ENCODE peak calls at places on chromosomes 11 and 22, in five cellular contexts. P is HepG2, B is GM12878, S is K562, W is GM23338. V is an unnamed sample.

GRCh38 chr22:39266398-39267030 is 21.7 kb upstream of the PDGFB start:
- DNase-seq in P (peak; percentile 76), B (peak; percentile 96), S (peak; percentile 39), W (no peak), V (no peak)

GRCh38 chr11:117314840-117315239 is 1.2 kb downstream of the BACE1 start:
- DNase-seq in P (no peak), B (no peak), S (no peak), W (peak; percentile 36), V (no peak)

GRCh38 chr11:58963551-58964075 is 24.3 kb downstream of the GLYATL1 start:
- DNase-seq in P (no peak), B (no peak), S (peak; percentile 30), W (peak; percentile 97), V (peak; percentile 53)

GRCh38 chr11:35214792-35215193 is 75.8 kb downstream of the CD44 start:
- DNase-seq in P (no peak), B (no peak), S (no peak), W (peak; percentile 81), V (peak; percentile 46)

GRCh38 chr22:47631571-47632102 is 869.2 kb downstream of the TBC1D22A start:
- DNase-seq in P (no peak), B (no peak), S (peak; percentile 89), W (no peak), V (no peak)

GRCh38 chr22:49712195-49712791 is 115.4 kb downstream of the BRD1 start:
- DNase-seq in P (no peak), B (no peak), S (peak; percentile 48), W (no peak), V (no peak)

GRCh38 chr11:28417601-28418323 is 309.6 kb downstream of the METTL15 start:
- DNase-seq in P (no peak), B (no peak), S (no peak), W (no peak), V (no peak)

GRCh38 chr11:27349919-27350318 is 13.1 kb downstream of the CCDC34 start:
- DNase-seq in P (peak; percentile 61), B (no peak), S (no peak), W (no peak), V (no peak)

GRCh38 chr22:33380789-33381530 is 322.8 kb upstream of the SYN3 start:
- DNase-seq in P (no peak), B (peak; percentile 11), S (no peak), W (no peak), V (peak; percentile 6)

GRCh38 chr11:57471496-57471895 is 11.2 kb downstream of the RTN4RL2 start:
- DNase-seq in P (no peak), B (no peak), S (no peak), W (no peak), V (no peak)

GRCh38 chr11:75481602-75482309 is 44.0 kb downstream of the GDPD5 start:
- DNase-seq in P (no peak), B (no peak), S (peak; percentile 41), W (no peak), V (no peak)

GRCh38 chr11:208177-208916 is 839 bp downstream of the RIC8A start:
- DNase-seq in P (peak; percentile 55), B (no peak), S (peak; percentile 91), W (peak; percentile 90), V (peak; percentile 73)

GRCh38 chr22:35835998-35836691 is 118.5 kb downstream of the APOL5 start:
- DNase-seq in P (peak; percentile 71), B (no peak), S (peak; percentile 16), W (peak; percentile 84), V (peak; percentile 75)

GRCh38 chr11:16773981-16774710 is 35.7 kb downstream of the C11orf58 start:
- DNase-seq in P (no peak), B (no peak), S (no peak), W (no peak), V (no peak)

GRCh38 chr22:46262449-46263207 is 515 bp downstream of the PKDREJ start:
- DNase-seq in P (no peak), B (no peak), S (no peak), W (peak; percentile 91), V (no peak)

GRCh38 chr22:46052331-46052771 is 75.4 kb upstream of the WNT7B start:
- DNase-seq in P (no peak), B (no peak), S (no peak), W (no peak), V (no peak)

GRCh38 chr11:76747428-76747979 is 35.7 kb upstream of the TSKU start:
- DNase-seq in P (no peak), B (no peak), S (peak; percentile 67), W (no peak), V (no peak)

GRCh38 chr22:47129902-47130301 is 367.5 kb downstream of the TBC1D22A start:
- DNase-seq in P (no peak), B (no peak), S (peak; percentile 76), W (no peak), V (no peak)

GRCh38 chr11:11667056-11667455 is 45.3 kb upstream of the GALNT18 start:
- DNase-seq in P (no peak), B (no peak), S (peak; percentile 8), W (no peak), V (no peak)

GRCh38 chr11:36077886-36078685 is 134.2 kb downstream of the LDLRAD3 start:
- DNase-seq in P (no peak), B (no peak), S (no peak), W (no peak), V (no peak)

GRCh38 chr22:25972397-25972796 is 196.9 kb upstream of the SEZ6L start:
- DNase-seq in P (no peak), B (no peak), S (no peak), W (peak; percentile 15), V (no peak)

GRCh38 chr11:27401760-27402316 is 38.8 kb upstream of the CCDC34 start:
- DNase-seq in P (peak; percentile 85), B (no peak), S (no peak), W (no peak), V (peak; percentile 94)

GRCh38 chr22:46432164-46433068 is 96.9 kb downstream of the TRMU start:
- DNase-seq in P (no peak), B (no peak), S (no peak), W (no peak), V (no peak)

GRCh38 chr11:2515401-2516275 is 70.8 kb downstream of the KCNQ1 start:
- DNase-seq in P (no peak), B (no peak), S (no peak), W (no peak), V (no peak)

GRCh38 chr11:85627332-85627997 is at the start of gene DLG2:
- DNase-seq in P (no peak), B (no peak), S (peak; percentile 17), W (peak; percentile 23), V (no peak)

GRCh38 chr11:44371706-44372105 is 61.8 kb upstream of the ALX4 start:
- DNase-seq in P (no peak), B (no peak), S (no peak), W (no peak), V (no peak)

GRCh38 chr22:38034278-38034882 is 22.8 kb upstream of the PICK1 start:
- DNase-seq in P (peak; percentile 50), B (peak; percentile 15), S (peak; percentile 85), W (peak; percentile 84), V (peak; percentile 82)

GRCh38 chr11:122733301-122733686 is 77.8 kb downstream of the UBASH3B start:
- DNase-seq in P (no peak), B (no peak), S (no peak), W (no peak), V (peak; percentile 54)

GRCh38 chr11:66849501-66850234 is 6.4 kb downstream of the RCE1 start:
- DNase-seq in P (no peak), B (no peak), S (no peak), W (no peak), V (no peak)

DNA sequence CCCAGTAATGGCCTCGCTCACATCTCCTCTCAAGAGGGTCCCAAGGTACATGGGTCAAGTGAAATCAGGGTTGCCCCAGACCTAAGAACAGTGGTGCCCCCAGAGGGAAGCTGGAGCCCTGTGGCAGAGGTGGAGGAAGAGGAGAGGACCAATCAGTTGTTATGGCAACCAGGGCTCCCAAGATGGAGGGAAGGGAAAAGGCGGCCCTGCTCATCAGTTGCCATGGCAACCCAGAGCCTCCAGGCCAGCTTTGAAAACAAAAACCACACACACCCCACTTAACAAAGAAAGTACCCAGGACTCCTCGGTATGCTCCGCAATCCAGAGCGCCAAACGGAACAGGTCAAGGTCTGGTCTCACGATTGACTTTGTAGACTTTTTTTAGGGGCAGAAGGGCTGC is 53.5 kb upstream of the SLC35C1 start:
- DNase-seq in P (no peak), B (no peak), S (peak; percentile 21), W (peak; percentile 88), V (no peak)
- TF ChIP-seq JUNB in P (no peak), B (no peak), S (no peak), W (no peak), V (no peak)

GRCh38 chr11:119615003-119615878 is 113.8 kb downstream of the NECTIN1 start:
- DNase-seq in P (peak; percentile 83), B (peak; percentile 48), S (no peak), W (no peak), V (peak; percentile 56)
- TF ChIP-seq JUNB in P (no peak), B (no peak), S (no peak), W (no peak), V (no peak)

DNA sequence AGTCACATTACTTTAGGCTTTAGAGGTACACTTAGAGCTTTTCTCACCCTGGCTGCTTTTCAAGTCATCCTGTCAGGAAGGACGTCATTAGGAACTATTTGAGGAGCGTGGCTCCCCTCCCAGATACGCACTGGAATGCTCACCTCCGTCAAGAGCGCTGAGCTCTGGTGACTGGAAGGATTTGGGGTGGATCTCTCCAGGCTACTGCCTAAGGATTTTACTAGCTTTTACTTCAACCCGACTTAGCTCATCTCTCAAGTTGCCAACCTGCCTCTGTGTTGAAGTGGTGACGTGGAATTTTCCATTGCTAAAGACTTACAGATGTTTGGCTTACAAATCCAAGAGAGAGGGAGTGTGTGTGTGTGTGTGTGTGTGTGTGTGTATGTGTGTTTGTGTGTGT is 355.3 kb upstream of the CCDC90B start:
- DNase-seq in P (no peak), B (no peak), S (no peak), W (peak; percentile 48), V (peak; percentile 7)
- TF ChIP-seq JUNB in P (no peak), B (no peak), S (no peak), W (no peak), V (no peak)

GRCh38 chr11:7671347-7671746 is 2.0 kb downstream of the CYB5R2 start:
- DNase-seq in P (no peak), B (no peak), S (no peak), W (no peak), V (no peak)

GRCh38 chr11:7673724-7674434 is 579 bp upstream of the CYB5R2 start:
- DNase-seq in P (no peak), B (no peak), S (peak; percentile 58), W (peak; percentile 90), V (no peak)

GRCh38 chr11:7672276-7672959 is 882 bp downstream of the CYB5R2 start:
- DNase-seq in P (no peak), B (no peak), S (no peak), W (no peak), V (no peak)

GRCh38 chr11:7671807-7672206 is 1.5 kb downstream of the CYB5R2 start:
- DNase-seq in P (no peak), B (peak; percentile 62), S (no peak), W (no peak), V (no peak)

GRCh38 chr11:7672960-7673723 is at the start of gene CYB5R2:
- DNase-seq in P (no peak), B (no peak), S (peak; percentile 65), W (peak; percentile 80), V (peak; percentile 35)
- TF ChIP-seq JUNB in P (no peak), B (no peak), S (no peak), W (no peak), V (no peak)